ENCODE peak calls at places on chromosomes 1 and 21, in five cellular contexts. L is left cardiac atrium, I is activated gamma-delta T cell treated with Interleukin-2 at 50 U/mL for 16 hours, O is dorsolateral prefrontal cortex, M is mesendoderm. W is an unnamed sample.

GRCh38 chr1:182015360-182015759 is 46.2 kb downstream of the ZNF648 start:
- DNase-seq in M (peak; percentile 37), O (no peak), I (no peak), L (no peak), W (no peak)

GRCh38 chr1:180040034-180040433 is 85.4 kb downstream of the CEP350 start:
- DNase-seq in I (no peak), L (no peak), O (no peak), M (no peak), W (no peak)

GRCh38 chr1:78536427-78536826 is 45.7 kb downstream of the PTGFR start:
- DNase-seq in O (no peak), M (no peak), I (no peak), L (no peak), W (no peak)

GRCh38 chr1:66274634-66275033 is 259.3 kb upstream of the SGIP1 start:
- DNase-seq in L (no peak), O (no peak), I (no peak), M (no peak), W (no peak)

GRCh38 chr1:166844791-166845190 is 5.5 kb downstream of the POGK start:
- DNase-seq in L (no peak), M (no peak), O (no peak), I (no peak), W (no peak)

GRCh38 chr1:15456313-15456954 is at the start of gene CELA2A:
- DNase-seq in O (no peak), I (no peak), M (no peak), L (no peak), W (no peak)

GRCh38 chr1:5053744-5054143 is 399.3 kb downstream of the AJAP1 start:
- DNase-seq in O (no peak), I (no peak), L (no peak), M (peak; percentile 58), W (no peak)

GRCh38 chr21:45386336-45386727 is 18.6 kb upstream of the COL18A1 start:
- DNase-seq in M (no peak), O (no peak), L (peak; percentile 14), I (no peak), W (peak; percentile 23)

GRCh38 chr1:157304271-157304670 is 166.1 kb upstream of the ETV3 start:
- DNase-seq in L (no peak), M (no peak), O (no peak), I (no peak), W (no peak)

GRCh38 chr1:185917646-185918045 is 183.5 kb downstream of the HMCN1 start:
- DNase-seq in M (peak; percentile 77), O (no peak), L (no peak), I (no peak), W (no peak)

GRCh38 chr1:77762072-77762476 is 2.4 kb upstream of the USP33 start:
- DNase-seq in M (no peak), O (no peak), L (no peak), I (no peak), W (no peak)

GRCh38 chr21:43211085-43212071 is 42.6 kb downstream of the CRYAA start:
- DNase-seq in O (no peak), I (no peak), L (peak; percentile 56), M (peak; percentile 49), W (peak; percentile 68)

GRCh38 chr1:223137402-223138100 is 5.5 kb downstream of the TLR5 start:
- DNase-seq in M (no peak), I (no peak), L (no peak), O (no peak), W (no peak)

GRCh38 chr1:178086294-178087255 is 7.3 kb upstream of the RASAL2 start:
- DNase-seq in O (no peak), L (no peak), M (no peak), I (no peak), W (no peak)

GRCh38 chr1:164637461-164638375 is 78.7 kb downstream of the PBX1 start:
- DNase-seq in M (peak; percentile 88), I (no peak), O (no peak), L (peak; percentile 78), W (peak; percentile 72)

GRCh38 chr1:54259546-54259945 is 59.6 kb downstream of the MRPL37 start:
- DNase-seq in L (no peak), I (no peak), M (no peak), O (no peak), W (no peak)

GRCh38 chr1:40783001-40783905 is at the start of gene KCNQ4:
- DNase-seq in O (no peak), M (peak; percentile 51), I (no peak), L (peak; percentile 55), W (peak; percentile 78)

GRCh38 chr1:905071-905749 is 18.5 kb upstream of the SAMD11 start:
- DNase-seq in I (no peak), L (peak; percentile 66), M (peak; percentile 64), O (peak; percentile 21), W (peak; percentile 77)

GRCh38 chr1:24866211-24867063 is 63.6 kb downstream of the RUNX3 start:
- DNase-seq in L (no peak), M (no peak), I (no peak), O (no peak), W (no peak)

GRCh38 chr1:211734791-211735190 is 59.4 kb upstream of the NEK2 start:
- DNase-seq in I (no peak), L (no peak), O (no peak), M (no peak), W (no peak)

GRCh38 chr1:11453742-11454442 is 25.1 kb upstream of the DISP3 start:
- DNase-seq in I (no peak), M (no peak), L (no peak), O (no peak), W (no peak)

GRCh38 chr1:46517010-46517600 is 27.5 kb downstream of the DMBX1 start:
- DNase-seq in O (no peak), M (peak; percentile 86), L (no peak), I (no peak), W (no peak)